ENCODE peak calls at places on chromosomes 2 and 18, in eight cellular contexts. T is stimulated activated naive CD4-positive, alpha-beta T cell; E is HEK293T; V is left ventricle myocardium inferior; H is astrocyte of the spinal cord; G is NCI-H2107; Y is choroid plexus epithelial cell; C is M059J. L is an unnamed sample.
A peak's percentile ranks its signal among the peaks of the same experiment; 100 is the strongest.

GRCh38 chr2:227388537-227389011 is 825 bp upstream of the SCYGR1 start:
- DNase-seq in T (no peak), E (no peak), V (no peak), H (peak; percentile 82), G (no peak), Y (peak; percentile 97), C (peak; percentile 81), L (no peak)

GRCh38 chr2:220580113-220580512 is 952.7 kb downstream of the SLC4A3 start:
- DNase-seq in T (no peak), E (no peak), V (no peak), H (no peak), G (no peak), Y (no peak), C (no peak), L (no peak)

GRCh38 chr2:130911996-130912395 is 75.3 kb downstream of the ARHGEF4 start:
- DNase-seq in T (no peak), E (no peak), V (no peak), H (no peak), G (no peak), Y (no peak), C (no peak), L (no peak)

GRCh38 chr2:23528690-23529089 is 143.7 kb downstream of the KLHL29 start:
- DNase-seq in T (no peak), E (no peak), V (no peak), H (no peak), G (no peak), Y (no peak), C (no peak), L (no peak)

GRCh38 chr18:32919799-32920198 is 147.0 kb upstream of the KLHL14 start:
- DNase-seq in T (no peak), E (peak; percentile 88), V (no peak), H (peak; percentile 33), G (no peak), Y (peak; percentile 51), C (peak; percentile 1), L (no peak)

GRCh38 chr18:55228191-55228590 is 268.9 kb upstream of the CCDC68 start:
- DNase-seq in T (no peak), E (no peak), V (no peak), H (peak; percentile 59), G (no peak), Y (peak; percentile 80), C (peak; percentile 36), L (no peak)

GRCh38 chr2:232342635-232343565 is 35.7 kb upstream of the ALPP start:
- DNase-seq in T (no peak), E (no peak), V (no peak), H (no peak), G (no peak), Y (no peak), C (no peak), L (no peak)

GRCh38 chr2:241703128-241703604 is 1.3 kb downstream of the ING5 start:
- DNase-seq in T (no peak), E (no peak), V (no peak), H (peak; percentile 14), G (no peak), Y (peak; percentile 40), C (peak; percentile 7), L (no peak)

GRCh38 chr2:38164881-38165280 is 88.9 kb upstream of the CYP1B1 start:
- DNase-seq in T (no peak), E (no peak), V (no peak), H (no peak), G (no peak), Y (no peak), C (peak; percentile 70), L (no peak)

GRCh38 chr2:75606851-75607798 is 39.5 kb upstream of the MRPL19 start:
- DNase-seq in T (no peak), E (no peak), V (no peak), H (peak; percentile 93), G (no peak), Y (no peak), C (peak; percentile 93), L (no peak)

GRCh38 chr2:191008286-191008685 is 5.7 kb downstream of the STAT1 start:
- DNase-seq in T (no peak), E (no peak), V (no peak), H (no peak), G (no peak), Y (no peak), C (no peak), L (no peak)

GRCh38 chr2:168596881-168597280 is 140.8 kb downstream of the CERS6 start:
- DNase-seq in T (no peak), E (no peak), V (no peak), H (no peak), G (no peak), Y (no peak), C (peak; percentile 19), L (no peak)

GRCh38 chr2:38190542-38191218 is 114.7 kb upstream of the CYP1B1 start:
- DNase-seq in T (no peak), E (no peak), V (no peak), H (peak; percentile 83), G (no peak), Y (peak; percentile 91), C (peak; percentile 67), L (no peak)

GRCh38 chr2:26148501-26148900 is 24.4 kb upstream of the GAREM2 start:
- DNase-seq in T (no peak), E (no peak), V (no peak), H (peak; percentile 21), G (no peak), Y (peak; percentile 49), C (no peak), L (no peak)

GRCh38 chr2:3650140-3650944 is 7.7 kb upstream of the ALLC start:
- DNase-seq in T (no peak), E (no peak), V (no peak), H (no peak), G (no peak), Y (no peak), C (no peak), L (no peak)

GRCh38 chr18:58042826-58043362 is 1.1 kb upstream of the NEDD4L start:
- DNase-seq in T (no peak), E (no peak), V (no peak), H (no peak), G (no peak), Y (no peak), C (no peak), L (no peak)

GRCh38 chr2:235102987-235103386 is 151.2 kb downstream of the SH3BP4 start:
- DNase-seq in T (no peak), E (no peak), V (no peak), H (no peak), G (no peak), Y (no peak), C (no peak), L (no peak)

GRCh38 chr2:240298316-240298790 is 137.1 kb upstream of the GPC1 start:
- DNase-seq in T (no peak), E (no peak), V (no peak), H (no peak), G (no peak), Y (no peak), C (no peak), L (no peak)

GRCh38 chr2:241940329-241940728 is 70.8 kb downstream of the RTP5 start:
- DNase-seq in T (no peak), E (peak; percentile 20), V (no peak), H (no peak), G (no peak), Y (peak; percentile 30), C (peak; percentile 3), L (no peak)